ENCODE peak calls at places on chromosomes 1 and 21, in seven cellular contexts. Z is left cardiac atrium; R is aorta; M is posterior cingulate gyrus; O is GM20000; N is activated T-cell treated with anti-CD3 and anti-CD28 coated beads for 1 hour; P is activated CD4-positive, alpha-beta T cell treated with anti-CD3 and anti-CD28 coated beads, Interleukin-2, amount 50 U/mL, for 1 hour. Q is an unnamed sample.

GRCh38 chr1:201711101-201711597 is 117.8 kb upstream of the IPO9 start:
- DNase-seq in Z (no peak), R (peak), M (no peak), O (no peak), N (no peak), P (no peak), Q (peak)

GRCh38 chr1:232853994-232854532 is 48.8 kb downstream of the MAP10 start:
- DNase-seq in Z (no peak), R (no peak), M (no peak), O (no peak), N (no peak), P (no peak), Q (peak)

GRCh38 chr1:86987446-86987845 is 73.0 kb downstream of the HS2ST1 start:
- DNase-seq in Z (no peak), R (no peak), M (no peak), O (no peak), N (no peak), P (no peak), Q (no peak)

GRCh38 chr21:31564439-31564838 is 95.1 kb upstream of the SOD1 start:
- DNase-seq in Z (no peak), R (no peak), M (no peak), O (no peak), N (no peak), P (no peak), Q (no peak)

GRCh38 chr1:158534496-158534895 is 19.7 kb downstream of the OR6Y1 start:
- DNase-seq in Z (no peak), R (no peak), M (no peak), O (no peak), N (no peak), P (no peak), Q (no peak)

GRCh38 chr1:218355269-218355668 is 10.1 kb downstream of the TGFB2 start:
- DNase-seq in Z (no peak), R (no peak), M (no peak), O (no peak), N (no peak), P (no peak), Q (no peak)

GRCh38 chr1:14880456-14881316 is 272.9 kb upstream of the TMEM51 start:
- DNase-seq in Z (peak), R (peak), M (no peak), O (no peak), N (no peak), P (no peak), Q (peak)

GRCh38 chr1:2573250-2573649 is 13.3 kb upstream of the PRXL2B start:
- DNase-seq in Z (no peak), R (no peak), M (no peak), O (no peak), N (no peak), P (no peak), Q (no peak)

GRCh38 chr21:42539342-42539741 is 25.7 kb downstream of the SLC37A1 start:
- DNase-seq in Z (peak), R (no peak), M (peak), O (no peak), N (no peak), P (no peak), Q (no peak)

GRCh38 chr1:225655509-225656258 is 2.8 kb upstream of the ENAH start:
- DNase-seq in Z (peak), R (peak), M (no peak), O (no peak), N (no peak), P (no peak), Q (peak)

GRCh38 chr1:39183503-39184353 is 20.8 kb upstream of the MACF1 start:
- DNase-seq in Z (peak), R (peak), M (peak), O (peak), N (peak), P (peak), Q (peak)

Q was measured in MG63.